ENCODE peak calls at places on chromosomes 11 and 22, in seven cellular contexts. F is transverse colon; C is CD4-positive, alpha-beta T cell; S is GM23248; E is left lung; N is HCT116; T is PC-9. M is an unnamed sample.

GRCh38 chr11:3192511-3193372 is 25.9 kb downstream of the MRGPRG start:
- DNase-seq in F (peak; percentile 4), C (no peak), S (no peak), E (peak; percentile 67), N (no peak), T (no peak), M (no peak)

GRCh38 chr22:46453006-46453828 is 84.2 kb downstream of the CELSR1 start:
- DNase-seq in F (no peak), C (no peak), S (no peak), E (peak; percentile 73), N (no peak), T (peak; percentile 69), M (no peak)

GRCh38 chr11:85806016-85806415 is 4.9 kb downstream of the SYTL2 start:
- DNase-seq in F (no peak), C (no peak), S (no peak), E (no peak), N (no peak), T (no peak), M (no peak)

GRCh38 chr11:76542436-76542835 is 97.6 kb downstream of the EMSY start:
- DNase-seq in F (no peak), C (no peak), S (peak; percentile 33), E (no peak), N (no peak), T (no peak), M (no peak)

GRCh38 chr22:37581534-37581933 is 1.6 kb upstream of the LGALS2 start:
- DNase-seq in F (peak; percentile 72), C (no peak), S (peak; percentile 36), E (no peak), N (no peak), T (peak; percentile 69), M (no peak)

GRCh38 chr11:79047356-79047755 is 393.5 kb downstream of the TENM4 start:
- DNase-seq in F (no peak), C (no peak), S (no peak), E (no peak), N (no peak), T (no peak), M (peak; percentile 75)

GRCh38 chr11:10116588-10116987 is 177.4 kb downstream of the SBF2 start:
- DNase-seq in F (no peak), C (no peak), S (no peak), E (no peak), N (no peak), T (no peak), M (no peak)

GRCh38 chr11:104957280-104957679 is 11.1 kb downstream of the CASP4 start:
- DNase-seq in F (no peak), C (no peak), S (no peak), E (no peak), N (no peak), T (no peak), M (no peak)

GRCh38 chr11:27020736-27021135 is 19.9 kb upstream of the BBOX1 start:
- DNase-seq in F (no peak), C (no peak), S (no peak), E (no peak), N (no peak), T (no peak), M (no peak)

GRCh38 chr22:43225609-43226008 is 38.7 kb upstream of the TTLL12 start:
- DNase-seq in F (no peak), C (no peak), S (no peak), E (no peak), N (no peak), T (no peak), M (no peak)

GRCh38 chr11:1221848-1222311 is 986 bp upstream of the MUC5B start:
- DNase-seq in F (peak; percentile 8), C (no peak), S (no peak), E (peak; percentile 74), N (no peak), T (no peak), M (no peak)

GRCh38 chr11:55345306-55345705 is 2.3 kb downstream of the OR4A16 start:
- DNase-seq in F (no peak), C (no peak), S (no peak), E (no peak), N (no peak), T (no peak), M (no peak)

GRCh38 chr11:122717264-122717867 is 61.8 kb downstream of the UBASH3B start:
- DNase-seq in F (peak; percentile 64), C (no peak), S (no peak), E (no peak), N (no peak), T (no peak), M (peak; percentile 9)

GRCh38 chr11:398826-399225 is 4.8 kb downstream of the PKP3 start:
- DNase-seq in F (no peak), C (no peak), S (peak; percentile 53), E (no peak), N (no peak), T (no peak), M (no peak)

GRCh38 chr11:75261902-75262361 is 21.4 kb downstream of the TPBGL start:
- DNase-seq in F (peak; percentile 5), C (no peak), S (no peak), E (no peak), N (no peak), T (no peak), M (no peak)

GRCh38 chr11:65478411-65479183 is 20.2 kb upstream of the MALAT1 start:
- DNase-seq in F (peak; percentile 61), C (no peak), S (peak; percentile 84), E (peak; percentile 79), N (no peak), T (no peak), M (peak; percentile 25)

GRCh38 chr11:16195659-16196058 is 160.7 kb downstream of the SOX6 start:
- DNase-seq in F (no peak), C (no peak), S (peak; percentile 45), E (no peak), N (no peak), T (no peak), M (no peak)

GRCh38 chr11:14541180-14541579 is 21.0 kb upstream of the PSMA1 start:
- DNase-seq in F (no peak), C (no peak), S (no peak), E (no peak), N (no peak), T (no peak), M (no peak)

GRCh38 chr22:43862882-43863202 is 529 bp upstream of the SULT4A1 start:
- DNase-seq in F (no peak), C (no peak), S (no peak), E (no peak), N (no peak), T (no peak), M (no peak)

GRCh38 chr11:112345708-112346107 is 85.0 kb upstream of the PLET1 start:
- DNase-seq in F (no peak), C (no peak), S (no peak), E (no peak), N (no peak), T (no peak), M (no peak)

GRCh38 chr22:37244922-37245722 is 1.1 kb upstream of the RAC2 start:
- DNase-seq in F (peak; percentile 68), C (no peak), S (no peak), E (peak; percentile 73), N (no peak), T (no peak), M (no peak)

GRCh38 chr11:3950996-3951662 is 95.7 kb downstream of the STIM1 start:
- DNase-seq in F (no peak), C (no peak), S (peak; percentile 37), E (no peak), N (no peak), T (no peak), M (no peak)

GRCh38 chr11:133966924-133967598 is 10.3 kb upstream of the IGSF9B start:
- DNase-seq in F (peak; percentile 32), C (peak; percentile 54), S (peak; percentile 40), E (peak; percentile 82), N (no peak), T (no peak), M (peak; percentile 47)

GRCh38 chr11:48066881-48067800 is 86.8 kb downstream of the PTPRJ start:
- DNase-seq in F (no peak), C (no peak), S (peak; percentile 37), E (no peak), N (no peak), T (no peak), M (no peak)

GRCh38 chr11:92717240-92717639 is 252.2 kb upstream of the MTNR1B start:
- DNase-seq in F (no peak), C (no peak), S (no peak), E (no peak), N (no peak), T (no peak), M (no peak)

GRCh38 chr22:50665738-50666137 is 6.9 kb upstream of the SHANK3 start:
- DNase-seq in F (no peak), C (no peak), S (no peak), E (no peak), N (no peak), T (no peak), M (no peak)

GRCh38 chr11:64296830-64297721 is 3.1 kb upstream of the CATSPERZ start:
- DNase-seq in F (no peak), C (no peak), S (no peak), E (no peak), N (no peak), T (no peak), M (no peak)

GRCh38 chr22:28112130-28112529 is 193.1 kb upstream of the PITPNB start:
- DNase-seq in F (no peak), C (no peak), S (no peak), E (no peak), N (no peak), T (no peak), M (no peak)

GRCh38 chr11:38824573-38824972 is 2226.5 kb upstream of the RAG2 start:
- DNase-seq in F (no peak), C (no peak), S (peak; percentile 0), E (no peak), N (no peak), T (no peak), M (no peak)
- H3K9me3 ChIP-seq in F (no peaks in the 10 kb centered on the region), C (peaks cover 10% of the 10 kb centered on the region), S (peaks cover 3% of the 10 kb centered on the region), E (peaks cover 29% of the 10 kb centered on the region), N (peaks cover 22% of the 10 kb centered on the region), T (no peaks in the 10 kb centered on the region), M (no peaks in the 10 kb centered on the region)

GRCh38 chr11:131744847-131745246 is 374.4 kb downstream of the NTM start:
- DNase-seq in F (no peak), C (no peak), S (peak; percentile 83), E (no peak), N (no peak), T (no peak), M (no peak)
- H3K27ac ChIP-seq in F (no peak overlapping the region), C (no peak overlapping the region), S (peak overlapping the region; percentile 84), E (no peak overlapping the region), N (no peak overlapping the region), T (no peak overlapping the region), M (no peak overlapping the region)

GRCh38 chr11:62030071-62030684 is 62.7 kb upstream of the FTH1 start:
- DNase-seq in F (no peak), C (no peak), S (no peak), E (no peak), N (no peak), T (no peak), M (no peak)
- H3K9me3 ChIP-seq in F (no peaks in the 10 kb centered on the region), C (no peaks in the 10 kb centered on the region), S (no peaks in the 10 kb centered on the region), E (peaks cover 5% of the 10 kb centered on the region), N (no peaks in the 10 kb centered on the region), T (peaks cover 15% of the 10 kb centered on the region), M (no peaks in the 10 kb centered on the region)

DNA sequence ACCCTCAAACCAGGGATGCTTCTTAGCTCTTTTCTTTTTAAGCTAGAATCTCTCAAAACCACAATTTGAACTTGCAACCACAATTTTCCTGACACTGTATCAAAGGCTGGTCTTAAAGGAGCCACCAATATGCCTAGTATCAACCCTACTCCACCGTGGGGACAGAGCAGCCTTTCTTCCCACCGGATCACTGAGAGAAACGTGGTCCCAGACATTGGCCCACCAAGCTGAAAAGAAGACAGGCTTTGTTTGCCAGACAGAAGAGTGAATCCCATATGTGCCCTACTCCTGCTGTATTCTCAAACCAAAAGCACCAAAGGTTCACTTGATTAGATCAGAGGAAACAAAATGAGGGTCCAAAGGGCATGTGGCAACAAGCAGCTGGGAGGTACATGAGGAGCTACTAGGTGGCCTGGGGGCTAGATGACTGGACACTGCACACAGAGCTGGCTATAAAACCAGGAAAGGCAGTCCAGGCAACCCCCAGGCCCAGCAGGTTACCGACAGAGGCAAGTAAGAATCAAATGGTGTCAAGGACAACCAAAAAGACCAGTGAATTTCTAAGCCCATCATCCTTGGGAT is 3.6 kb upstream of the VWCE start:
- DNase-seq in F (no peak), C (no peak), S (peak; percentile 19), E (no peak), N (no peak), T (no peak), M (no peak)
- H3K27ac ChIP-seq in F (no peak overlapping the region), C (no peak overlapping the region), S (peak overlapping the region; percentile 91), E (no peak overlapping the region), N (no peak overlapping the region), T (no peak overlapping the region), M (no peak overlapping the region)

M was measured in thyroid gland.